ENCODE peak calls at places on chromosomes 2 and 18, in ten cellular contexts. One of them, this sample, is unnamed.

GRCh38 chr2:20125616-20126015 is 74.2 kb upstream of the LAPTM4A start:
- DNase-seq in lower lobe of right lung: no peak
- DNase-seq in PC-3: no peak
- DNase-seq in fibroblast of pulmonary artery: no peak
- DNase-seq in epithelial cell of esophagus: no peak
- DNase-seq in AG09309: no peak
- DNase-seq in OCI-LY7: no peak
- DNase-seq in psoas muscle: no peak
- DNase-seq in cardiac muscle cell: no peak
- DNase-seq in adrenal gland: no peak
- DNase-seq in this sample: no peak

GRCh38 chr2:158509928-158510797 is 53.4 kb downstream of the PKP4 start:
- DNase-seq in lower lobe of right lung: no peak
- DNase-seq in PC-3: peak; percentile 57
- DNase-seq in fibroblast of pulmonary artery: no peak
- DNase-seq in epithelial cell of esophagus: peak; percentile 69
- DNase-seq in AG09309: no peak
- DNase-seq in OCI-LY7: no peak
- DNase-seq in psoas muscle: no peak
- DNase-seq in cardiac muscle cell: no peak
- DNase-seq in adrenal gland: no peak
- DNase-seq in this sample: peak; percentile 17

GRCh38 chr2:88827821-88828220 is 136.3 kb downstream of the RPIA start:
- DNase-seq in lower lobe of right lung: no peak
- DNase-seq in PC-3: no peak
- DNase-seq in fibroblast of pulmonary artery: no peak
- DNase-seq in epithelial cell of esophagus: no peak
- DNase-seq in AG09309: no peak
- DNase-seq in OCI-LY7: no peak
- DNase-seq in psoas muscle: no peak
- DNase-seq in cardiac muscle cell: no peak
- DNase-seq in adrenal gland: no peak
- DNase-seq in this sample: no peak

GRCh38 chr2:176687350-176687749 is 418.1 kb downstream of the MTX2 start:
- DNase-seq in lower lobe of right lung: no peak
- DNase-seq in PC-3: no peak
- DNase-seq in fibroblast of pulmonary artery: no peak
- DNase-seq in epithelial cell of esophagus: no peak
- DNase-seq in AG09309: no peak
- DNase-seq in OCI-LY7: no peak
- DNase-seq in psoas muscle: no peak
- DNase-seq in cardiac muscle cell: no peak
- DNase-seq in adrenal gland: no peak
- DNase-seq in this sample: no peak

GRCh38 chr2:234451242-234451641 is 45.6 kb downstream of the ARL4C start:
- DNase-seq in lower lobe of right lung: no peak
- DNase-seq in PC-3: no peak
- DNase-seq in fibroblast of pulmonary artery: no peak
- DNase-seq in epithelial cell of esophagus: no peak
- DNase-seq in AG09309: no peak
- DNase-seq in OCI-LY7: no peak
- DNase-seq in psoas muscle: no peak
- DNase-seq in cardiac muscle cell: no peak
- DNase-seq in adrenal gland: no peak
- DNase-seq in this sample: no peak

GRCh38 chr2:85413592-85414421 is 3.6 kb upstream of the CAPG start:
- DNase-seq in lower lobe of right lung: no peak
- DNase-seq in PC-3: no peak
- DNase-seq in fibroblast of pulmonary artery: peak; percentile 53
- DNase-seq in epithelial cell of esophagus: peak; percentile 71
- DNase-seq in AG09309: no peak
- DNase-seq in OCI-LY7: no peak
- DNase-seq in psoas muscle: no peak
- DNase-seq in cardiac muscle cell: peak; percentile 23
- DNase-seq in adrenal gland: no peak
- DNase-seq in this sample: peak; percentile 47

GRCh38 chr2:64284751-64285150 is 140.5 kb upstream of the PELI1 start:
- DNase-seq in lower lobe of right lung: no peak
- DNase-seq in PC-3: no peak
- DNase-seq in fibroblast of pulmonary artery: no peak
- DNase-seq in epithelial cell of esophagus: no peak
- DNase-seq in AG09309: no peak
- DNase-seq in OCI-LY7: no peak
- DNase-seq in psoas muscle: no peak
- DNase-seq in cardiac muscle cell: no peak
- DNase-seq in adrenal gland: no peak
- DNase-seq in this sample: no peak

GRCh38 chr2:129483366-129483765 is 496.1 kb upstream of the RAB6C start:
- DNase-seq in lower lobe of right lung: no peak
- DNase-seq in PC-3: no peak
- DNase-seq in fibroblast of pulmonary artery: no peak
- DNase-seq in epithelial cell of esophagus: no peak
- DNase-seq in AG09309: no peak
- DNase-seq in OCI-LY7: peak; percentile 80
- DNase-seq in psoas muscle: no peak
- DNase-seq in cardiac muscle cell: no peak
- DNase-seq in adrenal gland: no peak
- DNase-seq in this sample: no peak

DNA sequence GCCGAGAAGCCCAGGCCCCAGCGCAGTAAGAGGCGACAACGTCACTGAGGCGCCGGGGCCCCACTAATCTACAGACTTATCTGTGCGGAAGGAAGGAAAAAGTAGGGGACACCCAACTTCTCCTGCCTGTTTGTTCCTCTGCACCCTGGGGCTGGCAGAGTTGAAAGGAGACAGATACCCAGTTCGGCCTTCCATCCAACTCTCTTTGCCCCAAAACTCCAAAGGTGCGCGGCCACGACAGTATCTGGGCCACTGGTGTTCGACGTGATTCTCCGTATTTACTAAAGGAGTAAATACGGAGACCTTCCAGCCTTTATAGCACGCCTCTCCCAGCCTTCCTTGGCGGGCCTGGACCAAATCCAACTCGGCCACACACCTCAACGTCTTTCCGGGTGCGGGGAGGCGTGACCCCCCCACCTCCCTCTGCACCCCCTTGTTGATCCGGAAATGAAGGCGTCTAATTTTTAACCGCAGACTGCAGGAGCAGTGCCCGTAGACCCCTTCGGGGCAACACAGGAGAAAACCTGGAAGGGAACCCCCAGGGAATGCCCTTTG is 1.6 kb downstream of the SMAD7 start:
- DNase-seq in lower lobe of right lung: peak; percentile 73
- DNase-seq in PC-3: peak; percentile 14
- DNase-seq in fibroblast of pulmonary artery: peak; percentile 34
- DNase-seq in epithelial cell of esophagus: no peak
- DNase-seq in AG09309: no peak
- DNase-seq in OCI-LY7: no peak
- DNase-seq in psoas muscle: peak; percentile 74
- DNase-seq in cardiac muscle cell: no peak
- DNase-seq in adrenal gland: no peak
- DNase-seq in this sample: no peak
- H3K4me3 ChIP-seq in lower lobe of right lung: peak overlapping the region; percentile 90
- H3K4me3 ChIP-seq in PC-3: peak overlapping the region; percentile 74
- H3K4me3 ChIP-seq in fibroblast of pulmonary artery: peak overlapping the region; percentile 96
- H3K4me3 ChIP-seq in epithelial cell of esophagus: peak overlapping the region; percentile 81
- H3K4me3 ChIP-seq in AG09309: peak overlapping the region; percentile 82
- H3K4me3 ChIP-seq in OCI-LY7: peak overlapping the region; percentile 95
- H3K4me3 ChIP-seq in psoas muscle: peak overlapping the region; percentile 79
- H3K4me3 ChIP-seq in cardiac muscle cell: peak overlapping the region; percentile 100
- H3K4me3 ChIP-seq in adrenal gland: peak overlapping the region; percentile 56
- H3K4me3 ChIP-seq in this sample: peak overlapping the region; percentile 82

GRCh38 chr2:101766337-101766736 is 68.8 kb downstream of the MAP4K4 start:
- DNase-seq in lower lobe of right lung: no peak
- DNase-seq in PC-3: no peak
- DNase-seq in fibroblast of pulmonary artery: no peak
- DNase-seq in epithelial cell of esophagus: no peak
- DNase-seq in AG09309: no peak
- DNase-seq in OCI-LY7: no peak
- DNase-seq in psoas muscle: no peak
- DNase-seq in cardiac muscle cell: no peak
- DNase-seq in adrenal gland: no peak
- DNase-seq in this sample: no peak

GRCh38 chr2:101766871-101767739 is 69.6 kb downstream of the MAP4K4 start:
- DNase-seq in lower lobe of right lung: no peak
- DNase-seq in PC-3: peak; percentile 87
- DNase-seq in fibroblast of pulmonary artery: peak; percentile 92
- DNase-seq in epithelial cell of esophagus: peak; percentile 77
- DNase-seq in AG09309: peak; percentile 92
- DNase-seq in OCI-LY7: peak; percentile 22
- DNase-seq in psoas muscle: no peak
- DNase-seq in cardiac muscle cell: peak; percentile 52
- DNase-seq in adrenal gland: no peak
- DNase-seq in this sample: peak; percentile 94

GRCh38 chr2:101759162-101759561 is 61.7 kb downstream of the MAP4K4 start:
- DNase-seq in lower lobe of right lung: no peak
- DNase-seq in PC-3: peak; percentile 92
- DNase-seq in fibroblast of pulmonary artery: peak; percentile 98
- DNase-seq in epithelial cell of esophagus: peak; percentile 87
- DNase-seq in AG09309: peak; percentile 80
- DNase-seq in OCI-LY7: no peak
- DNase-seq in psoas muscle: no peak
- DNase-seq in cardiac muscle cell: no peak
- DNase-seq in adrenal gland: peak; percentile 23
- DNase-seq in this sample: peak; percentile 97

GRCh38 chr2:101763496-101764333 is 66.2 kb downstream of the MAP4K4 start:
- DNase-seq in lower lobe of right lung: no peak
- DNase-seq in PC-3: peak; percentile 20
- DNase-seq in fibroblast of pulmonary artery: peak; percentile 31
- DNase-seq in epithelial cell of esophagus: no peak
- DNase-seq in AG09309: no peak
- DNase-seq in OCI-LY7: no peak
- DNase-seq in psoas muscle: no peak
- DNase-seq in cardiac muscle cell: no peak
- DNase-seq in adrenal gland: no peak
- DNase-seq in this sample: peak; percentile 62

DNA sequence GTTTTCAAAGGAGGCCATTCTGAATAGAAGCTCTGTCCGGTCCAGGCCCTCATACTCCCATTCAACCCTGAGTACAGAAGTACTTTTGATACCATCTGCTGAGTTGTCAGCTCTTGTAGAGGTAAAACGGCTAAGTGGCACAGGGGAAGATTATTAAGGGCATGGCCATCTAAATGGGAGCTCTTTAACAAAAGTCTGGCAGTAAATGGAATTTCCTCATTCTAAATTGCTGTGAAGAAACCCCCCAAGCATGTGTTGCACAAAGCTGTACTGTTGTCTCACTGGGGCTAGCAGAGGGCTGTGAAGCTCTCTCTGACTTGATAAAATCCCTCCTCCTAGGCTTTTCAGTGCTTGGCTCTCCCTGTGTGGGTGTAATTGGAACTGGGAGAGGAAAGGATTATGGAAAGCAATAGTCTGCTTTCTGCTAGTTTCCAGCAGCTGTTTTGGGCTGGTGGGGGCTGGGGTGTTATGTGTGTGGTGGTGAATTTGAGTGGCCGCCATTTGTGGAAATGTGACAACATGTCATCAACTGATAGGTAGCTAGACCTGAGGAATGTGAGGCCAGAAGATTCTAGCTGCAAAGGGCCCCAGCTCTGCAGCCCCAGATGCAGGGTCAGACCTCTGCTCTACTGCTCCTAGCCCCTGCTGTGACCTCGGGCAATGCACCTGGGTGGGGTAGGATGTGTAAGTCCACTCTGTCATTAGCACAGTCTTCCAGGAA is 65.1 kb downstream of the MAP4K4 start:
- DNase-seq in lower lobe of right lung: no peak
- DNase-seq in PC-3: no peak
- DNase-seq in fibroblast of pulmonary artery: no peak
- DNase-seq in epithelial cell of esophagus: no peak
- DNase-seq in AG09309: no peak
- DNase-seq in OCI-LY7: no peak
- DNase-seq in psoas muscle: no peak
- DNase-seq in cardiac muscle cell: peak; percentile 51
- DNase-seq in adrenal gland: no peak
- DNase-seq in this sample: no peak
- TF ChIP-seq CTCF in lower lobe of right lung: no peak
- TF ChIP-seq CTCF in PC-3: no peak
- TF ChIP-seq CTCF in fibroblast of pulmonary artery: no peak
- TF ChIP-seq CTCF in epithelial cell of esophagus: no peak
- TF ChIP-seq CTCF in AG09309: no peak
- TF ChIP-seq CTCF in OCI-LY7: no peak
- TF ChIP-seq CTCF in psoas muscle: no peak
- TF ChIP-seq CTCF in cardiac muscle cell: no peak
- TF ChIP-seq CTCF in adrenal gland: no peak
- TF ChIP-seq CTCF in this sample: no peak

GRCh38 chr2:28639836-28640235 is 111.8 kb upstream of the PPP1CB start:
- DNase-seq in lower lobe of right lung: no peak
- DNase-seq in PC-3: peak; percentile 93
- DNase-seq in fibroblast of pulmonary artery: no peak
- DNase-seq in epithelial cell of esophagus: peak; percentile 69
- DNase-seq in AG09309: no peak
- DNase-seq in OCI-LY7: no peak
- DNase-seq in psoas muscle: no peak
- DNase-seq in cardiac muscle cell: no peak
- DNase-seq in adrenal gland: no peak
- DNase-seq in this sample: peak; percentile 56

GRCh38 chr2:28639092-28639691 is 112.4 kb upstream of the PPP1CB start:
- DNase-seq in lower lobe of right lung: no peak
- DNase-seq in PC-3: no peak
- DNase-seq in fibroblast of pulmonary artery: no peak
- DNase-seq in epithelial cell of esophagus: no peak
- DNase-seq in AG09309: no peak
- DNase-seq in OCI-LY7: no peak
- DNase-seq in psoas muscle: no peak
- DNase-seq in cardiac muscle cell: no peak
- DNase-seq in adrenal gland: no peak
- DNase-seq in this sample: no peak

GRCh38 chr2:28638102-28638501 is 113.5 kb upstream of the PPP1CB start:
- DNase-seq in lower lobe of right lung: no peak
- DNase-seq in PC-3: no peak
- DNase-seq in fibroblast of pulmonary artery: no peak
- DNase-seq in epithelial cell of esophagus: no peak
- DNase-seq in AG09309: no peak
- DNase-seq in OCI-LY7: no peak
- DNase-seq in psoas muscle: no peak
- DNase-seq in cardiac muscle cell: no peak
- DNase-seq in adrenal gland: no peak
- DNase-seq in this sample: no peak

GRCh38 chr2:28640908-28641300 is 110.7 kb upstream of the PPP1CB start:
- DNase-seq in lower lobe of right lung: no peak
- DNase-seq in PC-3: no peak
- DNase-seq in fibroblast of pulmonary artery: no peak
- DNase-seq in epithelial cell of esophagus: no peak
- DNase-seq in AG09309: no peak
- DNase-seq in OCI-LY7: no peak
- DNase-seq in psoas muscle: no peak
- DNase-seq in cardiac muscle cell: no peak
- DNase-seq in adrenal gland: no peak
- DNase-seq in this sample: no peak

DNA sequence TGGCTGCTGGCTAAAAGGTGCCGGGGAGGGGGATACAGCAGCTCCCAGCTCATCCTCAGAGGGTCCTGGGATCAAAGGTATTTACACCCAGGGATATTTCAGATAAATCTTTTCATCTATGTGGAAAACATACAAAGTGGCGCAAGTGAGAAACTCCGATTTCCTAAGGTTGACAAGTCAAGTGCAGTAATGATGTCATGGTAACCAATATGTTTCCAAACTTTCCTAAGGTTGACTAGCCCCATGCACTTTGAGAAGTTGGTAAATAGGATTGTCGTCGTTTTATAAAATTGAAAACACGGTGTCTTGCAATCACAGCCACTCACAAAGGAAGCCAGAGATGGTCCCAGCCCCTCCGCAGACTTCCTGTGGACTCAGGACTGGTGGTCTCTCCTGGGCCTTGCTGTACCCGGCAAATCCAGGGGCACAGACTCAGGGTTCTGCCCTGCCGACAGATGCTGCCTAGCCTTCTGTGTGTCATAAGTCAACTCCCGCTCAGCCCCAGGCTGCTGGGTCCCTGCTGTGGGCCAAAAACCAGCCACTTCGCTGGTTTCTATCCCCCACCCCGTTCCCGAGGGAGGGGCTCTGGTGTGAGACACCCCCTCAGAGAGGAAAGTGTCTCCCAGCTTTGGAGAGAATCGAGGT is 111.2 kb upstream of the PPP1CB start:
- DNase-seq in lower lobe of right lung: no peak
- DNase-seq in PC-3: no peak
- DNase-seq in fibroblast of pulmonary artery: no peak
- DNase-seq in epithelial cell of esophagus: no peak
- DNase-seq in AG09309: no peak
- DNase-seq in OCI-LY7: no peak
- DNase-seq in psoas muscle: no peak
- DNase-seq in cardiac muscle cell: no peak
- DNase-seq in adrenal gland: no peak
- DNase-seq in this sample: no peak
- H3K4me3 ChIP-seq in lower lobe of right lung: no peak overlapping the region
- H3K4me3 ChIP-seq in PC-3: no peak overlapping the region
- H3K4me3 ChIP-seq in fibroblast of pulmonary artery: no peak overlapping the region
- H3K4me3 ChIP-seq in epithelial cell of esophagus: no peak overlapping the region
- H3K4me3 ChIP-seq in AG09309: no peak overlapping the region
- H3K4me3 ChIP-seq in OCI-LY7: no peak overlapping the region
- H3K4me3 ChIP-seq in psoas muscle: no peak overlapping the region
- H3K4me3 ChIP-seq in cardiac muscle cell: no peak overlapping the region
- H3K4me3 ChIP-seq in adrenal gland: no peak overlapping the region
- H3K4me3 ChIP-seq in this sample: no peak overlapping the region

DNA sequence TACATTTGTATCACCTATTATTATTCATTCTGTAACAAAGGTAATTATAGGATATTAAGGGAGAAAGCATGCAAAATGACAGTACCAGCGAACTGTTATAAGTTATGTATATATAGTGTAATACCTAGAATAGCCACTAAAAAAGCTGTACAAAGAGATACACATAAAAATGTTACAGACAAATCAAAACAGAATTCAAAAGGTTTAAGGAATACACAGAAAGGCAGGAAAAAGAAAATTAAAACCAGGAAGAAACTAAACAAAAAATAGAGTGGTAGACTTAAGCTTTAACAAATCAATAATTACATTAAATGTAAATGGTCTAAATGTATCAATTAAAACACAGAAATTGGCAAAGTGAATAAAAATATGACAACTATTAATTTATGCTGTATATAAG is 176.4 kb upstream of the REV1 start:
- DNase-seq in lower lobe of right lung: no peak
- DNase-seq in PC-3: no peak
- DNase-seq in fibroblast of pulmonary artery: no peak
- DNase-seq in epithelial cell of esophagus: no peak
- DNase-seq in AG09309: no peak
- DNase-seq in OCI-LY7: no peak
- DNase-seq in psoas muscle: no peak
- DNase-seq in cardiac muscle cell: no peak
- DNase-seq in adrenal gland: no peak
- DNase-seq in this sample: no peak
- TF ChIP-seq CTCF in lower lobe of right lung: no peak
- TF ChIP-seq CTCF in PC-3: no peak
- TF ChIP-seq CTCF in fibroblast of pulmonary artery: no peak
- TF ChIP-seq CTCF in epithelial cell of esophagus: no peak
- TF ChIP-seq CTCF in AG09309: no peak
- TF ChIP-seq CTCF in OCI-LY7: peak; percentile 40
- TF ChIP-seq CTCF in psoas muscle: peak; percentile 5
- TF ChIP-seq CTCF in cardiac muscle cell: no peak
- TF ChIP-seq CTCF in adrenal gland: no peak
- TF ChIP-seq CTCF in this sample: no peak

This sample was measured in cardiac fibroblast.